ENCODE peak calls at places on chromosome 20, in five cellular contexts. J is Peyer's patch, D is iris pigment epithelial cell, Z is ACHN, W is nephron progenitor cell. Y is an unnamed sample.

GRCh38 chr20:7031222-7031621 is 263.7 kb downstream of the BMP2 start:
- DNase-seq in Z (peak), D (peak), W (no peak), J (no peak), Y (no peak)

GRCh38 chr20:36217226-36217625 is 19.1 kb upstream of the AAR2 start:
- DNase-seq in D (no peak), W (no peak), J (no peak), Z (no peak), Y (no peak)

GRCh38 chr20:9839626-9840025 is 750 bp upstream of the PAK5 start:
- DNase-seq in J (no peak), W (no peak), Z (no peak), D (no peak), Y (no peak)

GRCh38 chr20:63703976-63704748 is 3.6 kb downstream of the ARFRP1 start:
- DNase-seq in D (no peak), Z (no peak), W (no peak), J (no peak), Y (no peak)

GRCh38 chr20:60482201-60482600 is 524.0 kb downstream of the CDH26 start:
- DNase-seq in W (no peak), Z (no peak), J (no peak), D (no peak), Y (no peak)

GRCh38 chr20:17823382-17824144 is 123.8 kb downstream of the BANF2 start:
- DNase-seq in W (no peak), J (peak), D (no peak), Z (no peak), Y (peak)

GRCh38 chr20:48191200-48191599 is 405.9 kb upstream of the SULF2 start:
- DNase-seq in J (no peak), D (peak), W (no peak), Z (no peak), Y (no peak)

GRCh38 chr20:59453634-59454241 is 150.6 kb upstream of the PHACTR3 start:
- DNase-seq in J (no peak), D (no peak), W (no peak), Z (no peak), Y (no peak)

GRCh38 chr20:62159835-62160234 is 16.3 kb downstream of the SS18L1 start:
- DNase-seq in J (no peak), D (peak), Z (no peak), W (no peak), Y (no peak)

GRCh38 chr20:1813101-1813529 is 82.1 kb upstream of the SIRPA start:
- DNase-seq in W (no peak), D (peak), Z (peak), J (peak), Y (peak)